ENCODE peak calls at places on chromosomes 6 and 20, in six cellular contexts. V is T-helper 2 cell, X is AG10803, G is fibroblast of villous mesenchyme, U is lung microvascular endothelial cell, Q is hypothalamus. Z is an unnamed sample.

GRCh38 chr20:4812216-4812615 is 90.5 kb downstream of the PRND start:
- DNase-seq in V (no peak), X (no peak), G (no peak), U (no peak), Q (no peak), Z (no peak)

GRCh38 chr6:124979294-124979678 is 17.0 kb downstream of the RNF217 start:
- DNase-seq in V (no peak), X (no peak), G (no peak), U (no peak), Q (no peak), Z (no peak)

GRCh38 chr6:86535141-86535540 is 402.2 kb upstream of the HTR1E start:
- DNase-seq in V (no peak), X (no peak), G (no peak), U (no peak), Q (no peak), Z (no peak)

GRCh38 chr20:22815206-22815551 is 219.9 kb upstream of the SSTR4 start:
- DNase-seq in V (no peak), X (no peak), G (no peak), U (no peak), Q (no peak), Z (no peak)

GRCh38 chr6:117478853-117479231 is 3.6 kb upstream of the DCBLD1 start:
- DNase-seq in V (no peak), X (no peak), G (no peak), U (no peak), Q (no peak), Z (no peak)

GRCh38 chr6:27814665-27815424 is 97.4 kb downstream of the OR2B2 start:
- DNase-seq in V (no peak), X (peak; percentile 92), G (peak; percentile 97), U (peak; percentile 95), Q (no peak), Z (peak; percentile 98)

GRCh38 chr6:159094444-159095252 is 49.9 kb upstream of the TAGAP start:
- DNase-seq in V (no peak), X (no peak), G (no peak), U (no peak), Q (no peak), Z (peak; percentile 73)

GRCh38 chr20:17875106-17875980 is 93.3 kb downstream of the SNX5 start:
- DNase-seq in V (no peak), X (peak; percentile 82), G (peak; percentile 79), U (no peak), Q (no peak), Z (no peak)

GRCh38 chr20:61546641-61547040 is 294.6 kb downstream of the CDH4 start:
- DNase-seq in V (no peak), X (no peak), G (no peak), U (no peak), Q (no peak), Z (no peak)

GRCh38 chr6:113184736-113185135 is 672.4 kb upstream of the MARCKS start:
- DNase-seq in V (no peak), X (peak; percentile 41), G (no peak), U (no peak), Q (no peak), Z (no peak)

GRCh38 chr6:52543729-52544324 is 33.0 kb downstream of the TRAM2 start:
- DNase-seq in V (no peak), X (peak; percentile 71), G (peak; percentile 83), U (peak; percentile 69), Q (no peak), Z (no peak)

GRCh38 chr6:44475417-44475778 is 87.9 kb downstream of the CDC5L start:
- DNase-seq in V (no peak), X (no peak), G (no peak), U (no peak), Q (no peak), Z (no peak)

GRCh38 chr6:168937061-168937460 is 316.6 kb downstream of the THBS2 start:
- DNase-seq in V (no peak), X (peak; percentile 71), G (no peak), U (no peak), Q (no peak), Z (no peak)

GRCh38 chr20:21564127-21564773 is 50.4 kb upstream of the NKX2-2 start:
- DNase-seq in V (no peak), X (no peak), G (no peak), U (no peak), Q (no peak), Z (no peak)

GRCh38 chr6:81216668-81217067 is 535.8 kb downstream of the TENT5A start:
- DNase-seq in V (no peak), X (peak; percentile 47), G (no peak), U (no peak), Q (no peak), Z (no peak)

GRCh38 chr6:31157543-31158139 is at the start of gene CCHCR1:
- DNase-seq in V (no peak), X (no peak), G (no peak), U (no peak), Q (no peak), Z (no peak)

GRCh38 chr20:46027245-46027853 is 1.7 kb upstream of the SLC12A5 start:
- DNase-seq in V (no peak), X (peak; percentile 47), G (peak; percentile 71), U (peak; percentile 68), Q (no peak), Z (peak; percentile 32)

GRCh38 chr6:139144490-139145085 is 9.7 kb downstream of the HECA start:
- DNase-seq in V (no peak), X (no peak), G (no peak), U (no peak), Q (no peak), Z (no peak)

GRCh38 chr20:43442310-43442880 is 15.3 kb upstream of the SRSF6 start:
- DNase-seq in V (no peak), X (peak; percentile 37), G (no peak), U (peak; percentile 20), Q (no peak), Z (no peak)

GRCh38 chr6:95242560-95242959 is 334.8 kb upstream of the MANEA start:
- DNase-seq in V (no peak), X (no peak), G (no peak), U (no peak), Q (no peak), Z (no peak)

GRCh38 chr6:35634316-35634715 is 54.4 kb downstream of the FKBP5 start:
- DNase-seq in V (no peak), X (peak; percentile 19), G (no peak), U (peak; percentile 67), Q (no peak), Z (no peak)

GRCh38 chr6:37674161-37674560 is 23.5 kb downstream of the MDGA1 start:
- DNase-seq in V (no peak), X (no peak), G (no peak), U (no peak), Q (peak; percentile 37), Z (no peak)

GRCh38 chr6:16256781-16257180 is 18.4 kb downstream of the GMPR start:
- DNase-seq in V (no peak), X (no peak), G (peak; percentile 32), U (no peak), Q (no peak), Z (no peak)

GRCh38 chr20:24472426-24472825 is 3.0 kb downstream of the SYNDIG1 start:
- DNase-seq in V (no peak), X (no peak), G (no peak), U (no peak), Q (no peak), Z (no peak)

GRCh38 chr20:38692436-38693411 is 31.6 kb upstream of the SLC32A1 start:
- DNase-seq in V (no peak), X (peak; percentile 49), G (peak; percentile 73), U (peak; percentile 71), Q (no peak), Z (peak; percentile 63)

GRCh38 chr6:24744911-24745310 is 26.0 kb upstream of the C6orf62 start:
- DNase-seq in V (no peak), X (no peak), G (no peak), U (no peak), Q (no peak), Z (no peak)

GRCh38 chr6:43739642-43740091 is 30.3 kb upstream of the VEGFA start:
- DNase-seq in V (no peak), X (no peak), G (no peak), U (no peak), Q (no peak), Z (no peak)

GRCh38 chr6:130453230-130453629 is 87.4 kb downstream of the TMEM200A start:
- DNase-seq in V (no peak), X (peak; percentile 55), G (no peak), U (peak; percentile 53), Q (no peak), Z (peak; percentile 62)

GRCh38 chr6:35208419-35208818 is 5.3 kb upstream of the SCUBE3 start:
- DNase-seq in V (no peak), X (no peak), G (no peak), U (no peak), Q (no peak), Z (no peak)

GRCh38 chr6:44851176-44851575 is 463.7 kb downstream of the CDC5L start:
- DNase-seq in V (no peak), X (peak; percentile 78), G (no peak), U (no peak), Q (no peak), Z (no peak)

GRCh38 chr20:63321148-63321831 is 28.3 kb downstream of the COL20A1 start:
- DNase-seq in V (peak; percentile 3), X (peak; percentile 35), G (no peak), U (no peak), Q (no peak), Z (no peak)

GRCh38 chr6:37487891-37488290 is 11.8 kb downstream of the CCDC167 start:
- DNase-seq in V (no peak), X (no peak), G (no peak), U (no peak), Q (no peak), Z (no peak)

GRCh38 chr20:62183426-62184142 is 756 bp downstream of the MTG2 start:
- DNase-seq in V (no peak), X (no peak), G (no peak), U (peak; percentile 37), Q (no peak), Z (no peak)

GRCh38 chr6:42136508-42137191 is 5.8 kb downstream of the C6orf132 start:
- DNase-seq in V (no peak), X (peak; percentile 47), G (peak; percentile 58), U (peak; percentile 51), Q (no peak), Z (peak; percentile 42)

GRCh38 chr6:1526689-1527088 is 83.0 kb upstream of the FOXC1 start:
- DNase-seq in V (no peak), X (peak; percentile 19), G (no peak), U (no peak), Q (peak; percentile 30), Z (no peak)

GRCh38 chr6:19999319-20000191 is 162.4 kb downstream of the ID4 start:
- DNase-seq in V (no peak), X (no peak), G (no peak), U (peak; percentile 1), Q (no peak), Z (peak; percentile 43)

Z was measured in GM12865.